ENCODE peak calls at places on chromosome 5, in six cellular contexts. E is K562, M is NB4, T is GM12878, A is HepG2, J is endothelial cell of umbilical vein. I is an unnamed sample.
A peak's percentile ranks its signal among the peaks of the same experiment; 100 is the strongest.

GRCh38 chr5:176334031-176334770 is 27.4 kb downstream of the KIAA1191 start:
- DNase-seq in M (no peak), E (no peak), A (no peak), T (no peak), J (no peak), I (no peak)

GRCh38 chr5:17304282-17304681 is 86.9 kb downstream of the BASP1 start:
- DNase-seq in A (no peak), J (no peak), E (no peak), M (peak; percentile 83), T (no peak), I (peak; percentile 76)

GRCh38 chr5:54307583-54307982 is 2.8 kb downstream of the ARL15 start:
- DNase-seq in J (no peak), M (no peak), T (no peak), E (no peak), A (peak; percentile 9), I (no peak)

GRCh38 chr5:10323588-10324488 is 16.1 kb upstream of the CMBL start:
- DNase-seq in A (peak; percentile 30), T (no peak), M (no peak), J (no peak), E (peak; percentile 42), I (no peak)

GRCh38 chr5:174581483-174581882 is 142.9 kb upstream of the MSX2 start:
- DNase-seq in E (no peak), M (peak; percentile 38), J (no peak), A (peak; percentile 9), T (no peak), I (peak; percentile 40)

GRCh38 chr5:5418764-5419163 is 3.7 kb upstream of the ICE1 start:
- DNase-seq in T (no peak), M (no peak), J (no peak), A (no peak), E (no peak), I (no peak)

GRCh38 chr5:146137967-146138403 is 32.6 kb upstream of the PLAC8L1 start:
- DNase-seq in M (no peak), E (no peak), A (peak; percentile 93), T (no peak), J (no peak), I (no peak)

GRCh38 chr5:157511656-157512644 is 51.9 kb downstream of the NIPAL4 start:
- DNase-seq in E (peak; percentile 57), M (peak; percentile 25), A (peak; percentile 79), T (no peak), J (peak; percentile 98), I (peak; percentile 75)

GRCh38 chr5:133440467-133441115 is 171.8 kb downstream of the FSTL4 start:
- DNase-seq in J (no peak), T (no peak), M (no peak), E (no peak), A (no peak), I (no peak)

GRCh38 chr5:171956870-171957501 is 49.5 kb downstream of the FBXW11 start:
- DNase-seq in T (no peak), M (no peak), A (no peak), E (no peak), J (no peak), I (no peak)

GRCh38 chr5:16265141-16265540 is 85.5 kb upstream of the MARCHF11 start:
- DNase-seq in T (no peak), A (no peak), J (no peak), M (peak; percentile 70), E (no peak), I (no peak)

GRCh38 chr5:143228597-143229293 is 174.7 kb downstream of the NR3C1 start:
- DNase-seq in A (no peak), M (no peak), J (no peak), T (no peak), E (no peak), I (no peak)

GRCh38 chr5:179154991-179155955 is 95.1 kb downstream of the ZNF354C start:
- DNase-seq in A (no peak), T (no peak), M (no peak), J (no peak), E (no peak), I (no peak)

GRCh38 chr5:59116231-59116900 is 533.5 kb downstream of the RAB3C start:
- DNase-seq in M (no peak), T (no peak), A (no peak), J (no peak), E (no peak), I (no peak)

GRCh38 chr5:56962286-56962685 is 10.4 kb upstream of the MIER3 start:
- DNase-seq in M (no peak), J (no peak), E (no peak), T (no peak), A (peak; percentile 66), I (no peak)

GRCh38 chr5:118290204-118290603 is 698.1 kb downstream of the DTWD2 start:
- DNase-seq in T (no peak), M (no peak), A (no peak), J (no peak), E (no peak), I (no peak)

GRCh38 chr5:59685131-59685530 is 208.4 kb downstream of the PDE4D start:
- DNase-seq in M (no peak), T (no peak), E (no peak), J (no peak), A (no peak), I (no peak)

GRCh38 chr5:146111409-146111808 is 6.0 kb upstream of the PLAC8L1 start:
- DNase-seq in M (no peak), E (peak; percentile 62), J (peak; percentile 70), T (no peak), A (no peak), I (no peak)

GRCh38 chr5:81214848-81215247 is 18.3 kb upstream of the CKMT2 start:
- DNase-seq in T (no peak), E (no peak), M (no peak), J (no peak), A (no peak), I (no peak)
- TF ChIP-seq MYC in T (no peak), E (no peak), M (no peak), J (no peak), A (no peak), I (no peak)

DNA sequence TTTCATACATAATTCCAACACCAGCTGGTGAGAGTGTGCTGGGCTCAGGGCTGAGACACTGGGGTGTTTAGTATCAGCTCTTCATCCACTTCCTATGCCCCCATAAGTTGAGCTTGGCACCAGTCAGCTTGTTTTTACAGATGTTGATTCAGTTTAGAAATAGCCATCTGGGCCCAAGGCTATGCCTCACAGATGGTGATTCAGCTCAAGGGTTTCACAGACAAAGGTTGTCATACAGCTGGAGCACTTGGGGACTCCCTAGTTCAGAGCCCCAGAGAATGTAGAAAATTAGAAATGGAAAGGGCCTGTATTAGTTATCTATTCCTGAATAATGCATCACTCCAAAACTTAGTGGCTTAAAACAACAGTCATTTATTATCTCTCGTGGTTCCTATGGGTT is 10.3 kb upstream of the CRHBP start:
- DNase-seq in T (no peak), M (no peak), J (no peak), A (no peak), E (no peak), I (no peak)
- TF ChIP-seq MYC in T (no peak), M (no peak), J (no peak), A (no peak), E (no peak), I (no peak)

GRCh38 chr5:639253-639530 is 27.1 kb downstream of the CEP72 start:
- DNase-seq in T (no peak), A (no peak), M (no peak), J (no peak), E (no peak), I (no peak)

GRCh38 chr5:639584-640213 is 27.6 kb downstream of the CEP72 start:
- DNase-seq in J (no peak), A (no peak), E (no peak), M (no peak), T (no peak), I (no peak)

GRCh38 chr5:637581-638450 is 25.7 kb downstream of the CEP72 start:
- DNase-seq in T (no peak), J (no peak), A (no peak), M (no peak), E (no peak), I (no peak)

GRCh38 chr5:636951-637350 is 24.8 kb downstream of the CEP72 start:
- DNase-seq in E (no peak), M (no peak), A (no peak), J (no peak), T (no peak), I (no peak)

GRCh38 chr5:638501-639252 is 26.5 kb downstream of the CEP72 start:
- DNase-seq in E (no peak), A (no peak), M (no peak), T (no peak), J (no peak), I (no peak)
- TF ChIP-seq MYC in E (no peak), A (no peak), M (no peak), T (no peak), J (no peak), I (no peak)

DNA sequence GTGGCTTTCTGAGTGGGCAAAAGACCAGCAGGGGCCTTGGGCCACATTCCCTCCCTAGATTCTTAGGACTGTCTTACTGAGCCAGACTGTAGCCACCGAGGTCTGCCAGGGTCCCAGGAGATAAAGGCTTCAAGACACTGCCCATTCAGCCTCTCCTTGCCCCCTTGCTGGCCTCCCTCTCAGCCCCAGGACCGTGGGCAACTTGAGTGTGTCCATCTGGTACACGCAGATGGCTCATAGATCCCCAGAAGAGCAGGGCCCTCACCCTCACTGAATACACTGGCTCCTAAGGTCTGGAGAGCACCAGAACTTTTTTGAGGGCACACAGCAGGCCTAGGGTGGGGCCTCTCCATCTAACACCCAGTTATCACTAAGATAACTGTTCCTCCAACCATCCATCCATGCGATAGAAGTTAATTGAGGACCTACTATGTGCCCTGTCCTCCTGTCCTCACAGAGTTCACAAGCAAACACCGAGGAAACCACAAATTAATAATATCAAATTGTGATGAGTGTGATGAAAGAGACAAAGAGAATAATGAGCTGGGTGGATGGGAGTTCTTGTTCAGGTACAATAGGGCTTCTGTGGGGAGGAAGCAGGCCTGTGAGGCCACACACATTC is 4.9 kb upstream of the PDGFRB start:
- DNase-seq in T (no peak), E (no peak), J (no peak), M (peak; percentile 45), A (no peak), I (no peak)
- TF ChIP-seq MYC in T (no peak), E (no peak), J (no peak), M (no peak), A (no peak), I (no peak)

GRCh38 chr5:35622974-35623373 is 5.3 kb downstream of the SPEF2 start:
- DNase-seq in J (no peak), M (no peak), A (no peak), T (no peak), E (no peak), I (no peak)

GRCh38 chr5:35618791-35619190 is 1.1 kb downstream of the SPEF2 start:
- DNase-seq in E (no peak), T (no peak), M (no peak), J (no peak), A (no peak), I (no peak)

GRCh38 chr5:35617060-35617434 is 616 bp upstream of the SPEF2 start:
- DNase-seq in T (no peak), M (no peak), E (no peak), J (no peak), A (no peak), I (no peak)

GRCh38 chr5:35617435-35618296 is at the start of gene SPEF2:
- DNase-seq in M (peak; percentile 42), J (peak; percentile 87), E (peak; percentile 10), T (no peak), A (peak; percentile 84), I (peak; percentile 95)

GRCh38 chr5:35618297-35618636 is 604 bp downstream of the SPEF2 start:
- DNase-seq in E (no peak), M (no peak), T (no peak), J (peak; percentile 7), A (no peak), I (no peak)
- TF ChIP-seq MYC in E (no peak), M (no peak), T (no peak), J (no peak), A (no peak), I (no peak)

I was measured in A549.